ENCODE peak calls at places on chromosomes 11 and 22, in nine cellular contexts. P is AG09319; E is germinal center; Y is NCI-H524; B is stimulated activated CD4-positive, alpha-beta T cell treated with anti-CD3 and anti-CD28 coated beads, Interleukin-2, amount 100 ng/mL, for 48 hours; X is activated CD4-positive, alpha-beta T cell treated with anti-CD3 and anti-CD28 coated beads, Interleukin-2, amount 10 ng/mL, durations not matched to agents 7 days and 5 days; J is NK-92 treated with Interleukin-12 subunit alpha and Interleukin-12 subunit beta, amount 100 ng/mL, for 24 hours; I is erythroblast; W is MG63. R is an unnamed sample.

GRCh38 chr11:96990934-96991333 is 601.1 kb downstream of the JRKL start:
- DNase-seq in P (no peak), E (no peak), Y (no peak), B (no peak), X (no peak), J (no peak), I (no peak), W (no peak), R (no peak)

GRCh38 chr22:29310863-29311339 is 4.5 kb downstream of the GAS2L1 start:
- DNase-seq in P (peak), E (peak), Y (peak), B (peak), X (peak), J (no peak), I (peak), W (peak), R (peak)

GRCh38 chr11:77182542-77183420 is 54.7 kb downstream of the MYO7A start:
- DNase-seq in P (no peak), E (no peak), Y (no peak), B (no peak), X (no peak), J (no peak), I (no peak), W (no peak), R (no peak)

GRCh38 chr11:45900916-45901617 is 6.0 kb downstream of the FREY1 start:
- DNase-seq in P (no peak), E (no peak), Y (no peak), B (no peak), X (no peak), J (no peak), I (no peak), W (no peak), R (no peak)

GRCh38 chr11:2578006-2578933 is 121.5 kb downstream of the KCNQ1OT1 start:
- DNase-seq in P (no peak), E (no peak), Y (no peak), B (no peak), X (no peak), J (no peak), I (no peak), W (no peak), R (no peak)

GRCh38 chr11:86519064-86519911 is 144.6 kb downstream of the CCDC81 start:
- DNase-seq in P (no peak), E (no peak), Y (no peak), B (no peak), X (no peak), J (no peak), I (no peak), W (no peak), R (peak)

GRCh38 chr11:83092488-83093384 is 21.0 kb upstream of the RAB30 start:
- DNase-seq in P (no peak), E (no peak), Y (peak), B (no peak), X (no peak), J (no peak), I (peak), W (peak), R (peak)

GRCh38 chr11:1785749-1786261 is 22.1 kb upstream of the CTSD start:
- DNase-seq in P (no peak), E (no peak), Y (peak), B (no peak), X (no peak), J (no peak), I (no peak), W (no peak), R (peak)

GRCh38 chr11:83923961-83924360 is 637.8 kb upstream of the CCDC90B start:
- DNase-seq in P (no peak), E (no peak), Y (no peak), B (no peak), X (no peak), J (no peak), I (no peak), W (no peak), R (no peak)

GRCh38 chr11:65493367-65494176 is 5.3 kb upstream of the MALAT1 start:
- DNase-seq in P (peak), E (no peak), Y (no peak), B (no peak), X (no peak), J (no peak), I (no peak), W (peak), R (peak)

GRCh38 chr22:20395897-20396287 is 1.9 kb downstream of the ZNF74 start:
- DNase-seq in P (no peak), E (no peak), Y (no peak), B (no peak), X (no peak), J (no peak), I (no peak), W (no peak), R (no peak)

GRCh38 chr11:86708671-86709070 is 36.3 kb upstream of the ME3 start:
- DNase-seq in P (no peak), E (no peak), Y (no peak), B (no peak), X (no peak), J (no peak), I (no peak), W (no peak), R (no peak)

GRCh38 chr11:102843474-102843873 is at the start of gene MMP3:
- DNase-seq in P (no peak), E (no peak), Y (no peak), B (no peak), X (no peak), J (no peak), I (no peak), W (peak), R (peak)

GRCh38 chr11:44766972-44767278 is 40.2 kb downstream of the TSPAN18 start:
- DNase-seq in P (no peak), E (no peak), Y (no peak), B (no peak), X (no peak), J (no peak), I (no peak), W (no peak), R (peak)

GRCh38 chr11:9314291-9315077 is at the start of gene TMEM41B:
- DNase-seq in P (peak), E (peak), Y (peak), B (peak), X (peak), J (peak), I (peak), W (peak), R (peak)

GRCh38 chr11:67673358-67673757 is 1.1 kb downstream of the ALDH3B2 start:
- DNase-seq in P (no peak), E (no peak), Y (no peak), B (no peak), X (no peak), J (no peak), I (no peak), W (no peak), R (no peak)

GRCh38 chr22:49163258-49163959 is 664.3 kb downstream of the BRD1 start:
- DNase-seq in P (no peak), E (no peak), Y (no peak), B (no peak), X (no peak), J (no peak), I (no peak), W (no peak), R (no peak)

GRCh38 chr22:39520874-39521857 is 804 bp downstream of the ATF4 start:
- DNase-seq in P (peak), E (peak), Y (peak), B (peak), X (peak), J (no peak), I (peak), W (peak), R (peak)

GRCh38 chr22:27879923-27880322 is 39.1 kb downstream of the PITPNB start:
- DNase-seq in P (no peak), E (peak), Y (peak), B (no peak), X (peak), J (no peak), I (peak), W (peak), R (peak)

GRCh38 chr11:72216638-72217037 is at the start of gene FOLR2:
- DNase-seq in P (no peak), E (no peak), Y (no peak), B (no peak), X (no peak), J (no peak), I (no peak), W (no peak), R (no peak)

GRCh38 chr11:76658231-76658630 is 12.3 kb downstream of the LRRC32 start:
- DNase-seq in P (no peak), E (no peak), Y (no peak), B (no peak), X (no peak), J (no peak), I (no peak), W (no peak), R (no peak)

GRCh38 chr11:130872102-130872501 is 44.2 kb downstream of the SNX19 start:
- DNase-seq in P (no peak), E (no peak), Y (no peak), B (no peak), X (no peak), J (no peak), I (no peak), W (no peak), R (no peak)

GRCh38 chr11:74506823-74507222 is 13.3 kb upstream of the LIPT2 start:
- DNase-seq in P (no peak), E (no peak), Y (no peak), B (no peak), X (no peak), J (no peak), I (no peak), W (no peak), R (peak)

GRCh38 chr22:45867118-45867905 is 109.7 kb downstream of the WNT7B start:
- DNase-seq in P (no peak), E (no peak), Y (no peak), B (no peak), X (no peak), J (no peak), I (peak), W (no peak), R (peak)

GRCh38 chr11:69559181-69559580 is 77.7 kb downstream of the LINC01488 start:
- DNase-seq in P (no peak), E (no peak), Y (no peak), B (no peak), X (no peak), J (no peak), I (no peak), W (no peak), R (peak)

GRCh38 chr11:288328-289144 is at the start of gene PGGHG:
- DNase-seq in P (no peak), E (peak), Y (no peak), B (no peak), X (peak), J (no peak), I (peak), W (peak), R (peak)